ENCODE peak calls at places on chromosome 21, in five cellular contexts. A, K, V, J and O are unnamed samples.

GRCh38 chr21:44427241-44428120 is 27.8 kb upstream of the LRRC3 start:
- DNase-seq in V (no peak), K (no peak), J (no peak), A (no peak), O (no peak)

GRCh38 chr21:33967086-33967571 is 51.5 kb upstream of the ATP5PO start:
- DNase-seq in A (no peak), V (no peak), J (no peak), K (no peak), O (no peak)

GRCh38 chr21:34560609-34561008 is 48.6 kb upstream of the KCNE1 start:
- DNase-seq in K (no peak), A (no peak), V (no peak), J (no peak), O (no peak)

GRCh38 chr21:45161039-45161945 is 86.9 kb downstream of the ADARB1 start:
- DNase-seq in A (no peak), K (no peak), V (no peak), J (no peak), O (no peak)

GRCh38 chr21:26532208-26532607 is 40.9 kb downstream of the CYYR1 start:
- DNase-seq in K (no peak), V (no peak), J (no peak), A (no peak), O (no peak)

GRCh38 chr21:42389449-42389835 is 6.4 kb downstream of the TMPRSS3 start:
- DNase-seq in A (no peak), V (no peak), K (peak), J (no peak), O (no peak)

GRCh38 chr21:21187579-21187978 is 189.4 kb downstream of the NCAM2 start:
- DNase-seq in V (no peak), A (no peak), K (no peak), J (no peak), O (no peak)

GRCh38 chr21:34935452-34935851 is 113.7 kb downstream of the RUNX1 start:
- DNase-seq in A (no peak), V (peak), J (no peak), K (no peak), O (no peak)

GRCh38 chr21:45267390-45267760 is 20.3 kb downstream of the POFUT2 start:
- DNase-seq in V (no peak), A (no peak), K (no peak), J (no peak), O (no peak)

GRCh38 chr21:33403786-33404571 is 766 bp downstream of the IFNGR2 start:
- DNase-seq in J (peak), A (no peak), K (peak), V (peak), O (no peak)

GRCh38 chr21:33332143-33332542 is 7.4 kb downstream of the IFNAR1 start:
- DNase-seq in V (no peak), K (no peak), J (peak), A (no peak), O (no peak)

GRCh38 chr21:21137986-21138385 is 139.8 kb downstream of the NCAM2 start:
- DNase-seq in A (no peak), K (no peak), V (no peak), J (no peak), O (no peak)

GRCh38 chr21:29230541-29231275 is 68.0 kb upstream of the BACH1 start:
- DNase-seq in K (no peak), A (no peak), J (no peak), V (peak), O (peak)

GRCh38 chr21:17793271-17793670 is 25.9 kb downstream of the C21orf91 start:
- DNase-seq in A (no peak), V (no peak), K (no peak), J (no peak), O (no peak)

GRCh38 chr21:29676395-29676794 is 263.4 kb downstream of the GRIK1 start:
- DNase-seq in K (peak), A (no peak), V (no peak), J (no peak), O (no peak)

GRCh38 chr21:34640858-34641257 is 25.9 kb upstream of the RCAN1 start:
- DNase-seq in J (no peak), V (peak), A (peak), K (no peak), O (no peak)

GRCh38 chr21:27275294-27275927 is 308.5 kb upstream of the ADAMTS5 start:
- DNase-seq in A (no peak), J (no peak), V (peak), K (no peak), O (no peak)

GRCh38 chr21:18058731-18059398 is 185.8 kb upstream of the CHODL start:
- DNase-seq in A (no peak), J (no peak), K (no peak), V (no peak), O (no peak)

GRCh38 chr21:29656504-29657227 is 283.1 kb downstream of the GRIK1 start:
- DNase-seq in J (peak), V (peak), A (peak), K (no peak), O (peak)

GRCh38 chr21:34190576-34191301 is 117.4 kb downstream of the MRPS6 start:
- DNase-seq in A (no peak), J (peak), V (no peak), K (no peak), O (no peak)

GRCh38 chr21:33411949-33412430 is 8.8 kb downstream of the IFNGR2 start:
- DNase-seq in J (no peak), A (no peak), K (no peak), V (no peak), O (no peak)

GRCh38 chr21:26555554-26555953 is 17.5 kb downstream of the CYYR1 start:
- DNase-seq in K (no peak), A (no peak), J (no peak), V (no peak), O (no peak)

GRCh38 chr21:16377120-16377658 is 647.4 kb downstream of the USP25 start:
- DNase-seq in V (no peak), A (no peak), J (no peak), K (no peak), O (no peak)

GRCh38 chr21:39390212-39390765 is 41.4 kb upstream of the HMGN1 start:
- DNase-seq in V (no peak), K (peak), J (no peak), A (no peak), O (no peak)
- TF ChIP-seq CTCF in V (no peak), K (peak), J (peak), A (no peak), O (no peak)

DNA sequence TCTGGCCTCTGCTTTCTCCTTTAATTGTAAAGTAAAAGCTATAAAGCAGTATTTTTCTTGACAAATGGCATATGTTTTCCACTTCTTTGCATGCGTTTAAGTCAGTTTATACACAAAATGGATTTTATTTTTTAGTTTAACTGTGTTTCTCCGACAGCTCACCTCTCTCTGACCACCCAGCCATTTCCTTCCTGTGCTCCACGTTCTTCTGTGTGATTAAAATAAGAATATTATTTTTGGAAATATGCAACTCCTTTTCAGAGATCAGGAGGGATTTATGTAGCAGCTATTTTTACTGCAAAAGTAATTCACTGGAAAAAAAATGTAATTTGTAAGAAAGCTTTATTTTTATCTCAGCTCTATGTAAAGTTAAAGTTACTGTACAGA is 18.0 kb downstream of the ETS2 start:
- DNase-seq in A (no peak), V (no peak), J (no peak), K (no peak), O (no peak)
- H3K4me3 ChIP-seq in A (no peak), V (no peak), J (no peak), K (no peak), O (no peak)

DNA sequence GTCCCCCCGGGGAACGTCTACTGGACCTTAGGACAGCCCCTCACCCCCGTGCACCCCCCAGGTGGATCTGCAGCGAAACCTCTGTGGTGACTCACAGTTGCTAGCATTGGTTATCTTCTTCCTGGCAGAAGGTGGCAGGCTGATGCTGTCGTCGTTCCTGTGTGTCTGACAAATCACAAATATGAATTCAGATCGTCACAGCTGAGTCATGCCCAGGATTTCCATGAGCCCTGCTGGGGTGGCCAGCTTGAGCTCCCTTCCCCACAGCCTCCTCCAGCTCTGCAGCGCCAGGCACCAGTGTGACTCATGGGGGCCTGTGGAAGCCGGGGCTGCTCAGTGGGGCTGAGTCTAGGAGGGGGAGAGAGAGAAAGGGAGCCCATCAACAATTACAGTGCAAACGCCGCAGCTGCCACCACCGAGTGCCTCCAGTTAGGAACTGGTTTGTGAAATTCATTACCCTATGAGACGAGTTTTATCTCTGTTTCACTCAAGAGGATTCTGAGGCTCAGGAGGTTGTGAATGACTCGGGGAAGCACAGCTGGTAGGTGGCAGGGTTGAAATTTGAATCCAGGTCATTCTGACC is 197.9 kb downstream of the DYRK1A start:
- DNase-seq in K (peak), J (peak), V (peak), A (peak), O (peak)
- TF ChIP-seq CTCF in K (no peak), J (peak), V (peak), A (peak), O (peak)

DNA sequence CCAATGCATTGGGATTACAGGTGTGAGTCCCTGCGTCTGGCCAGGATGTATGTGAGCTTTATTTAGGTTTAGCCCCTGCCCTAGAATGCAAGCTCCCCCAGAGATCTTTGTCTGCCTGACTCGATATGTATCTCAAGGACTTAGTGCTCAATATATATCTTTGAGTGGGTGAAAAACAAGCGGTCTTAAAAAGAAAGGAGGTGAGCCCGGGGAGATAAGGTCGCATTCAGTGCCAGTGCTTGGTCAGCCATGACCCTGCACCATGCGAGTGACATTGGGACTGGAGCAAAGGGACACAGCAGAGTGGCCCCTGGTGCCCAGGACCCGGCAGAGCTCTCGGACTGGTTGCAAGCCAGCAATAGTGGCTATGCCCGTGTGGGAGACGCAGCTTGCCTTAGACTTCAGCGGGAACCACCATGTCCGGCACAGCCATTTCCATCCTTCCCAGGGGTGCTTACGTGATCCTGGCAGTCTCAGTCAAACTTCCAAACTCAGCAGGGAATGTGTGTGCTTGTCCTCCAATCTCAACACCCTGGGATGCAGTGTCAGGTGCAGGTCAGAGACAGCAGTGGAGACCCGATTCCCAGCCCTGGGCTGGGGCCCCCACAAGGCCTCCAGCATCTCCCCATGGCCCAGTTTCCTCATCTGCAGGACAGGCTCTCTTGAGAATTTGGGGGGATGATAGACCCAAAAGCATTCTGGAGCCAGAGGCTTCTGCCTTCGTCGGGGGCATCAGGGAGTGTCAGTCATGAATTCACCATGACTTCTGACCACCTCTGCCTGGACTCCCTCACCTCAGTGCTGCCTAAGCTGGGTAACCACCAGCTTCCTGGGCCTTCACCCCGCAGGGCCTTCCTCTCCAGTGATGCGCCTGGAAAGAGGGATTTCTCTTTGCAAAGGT is 1.8 kb downstream of the MX2 start:
- DNase-seq in A (no peak), K (no peak), V (no peak), J (no peak), O (no peak)
- H3K4me3 ChIP-seq in A (no peak), K (no peak), V (no peak), J (no peak), O (no peak)